ENCODE peak calls at places on chromosomes 2 and 18, in five cellular contexts. One of them, this sample, is unnamed.

GRCh38 chr18:23227729-23228075 is 92.4 kb downstream of the CABLES1 start:
- DNase-seq in hepatocyte: no peak
- DNase-seq in skeletal muscle cell: no peak
- DNase-seq in tibial artery: no peak
- DNase-seq in left kidney: peak
- DNase-seq in this sample: peak

GRCh38 chr2:199581504-199581903 is 123.8 kb upstream of the SATB2 start:
- DNase-seq in hepatocyte: no peak
- DNase-seq in skeletal muscle cell: no peak
- DNase-seq in tibial artery: no peak
- DNase-seq in left kidney: no peak
- DNase-seq in this sample: peak

GRCh38 chr2:36918307-36918706 is 48.0 kb downstream of the STRN start:
- DNase-seq in hepatocyte: no peak
- DNase-seq in skeletal muscle cell: no peak
- DNase-seq in tibial artery: no peak
- DNase-seq in left kidney: no peak
- DNase-seq in this sample: no peak

GRCh38 chr2:68784191-68784590 is 49.6 kb downstream of the ARHGAP25 start:
- DNase-seq in hepatocyte: no peak
- DNase-seq in skeletal muscle cell: no peak
- DNase-seq in tibial artery: no peak
- DNase-seq in left kidney: no peak
- DNase-seq in this sample: no peak

GRCh38 chr2:12556762-12557161 is 160.0 kb upstream of the TRIB2 start:
- DNase-seq in hepatocyte: peak
- DNase-seq in skeletal muscle cell: peak
- DNase-seq in tibial artery: no peak
- DNase-seq in left kidney: no peak
- DNase-seq in this sample: no peak

GRCh38 chr2:120818441-120818920 is 82.8 kb downstream of the GLI2 start:
- DNase-seq in hepatocyte: no peak
- DNase-seq in skeletal muscle cell: peak
- DNase-seq in tibial artery: peak
- DNase-seq in left kidney: no peak
- DNase-seq in this sample: no peak

GRCh38 chr2:144370937-144371584 is 148.9 kb downstream of the ZEB2 start:
- DNase-seq in hepatocyte: no peak
- DNase-seq in skeletal muscle cell: no peak
- DNase-seq in tibial artery: no peak
- DNase-seq in left kidney: no peak
- DNase-seq in this sample: no peak

GRCh38 chr18:34947711-34948125 is 93.5 kb upstream of the MAPRE2 start:
- DNase-seq in hepatocyte: no peak
- DNase-seq in skeletal muscle cell: peak
- DNase-seq in tibial artery: no peak
- DNase-seq in left kidney: no peak
- DNase-seq in this sample: no peak

GRCh38 chr2:183089192-183089851 is 10.8 kb downstream of the DUSP19 start:
- DNase-seq in hepatocyte: no peak
- DNase-seq in skeletal muscle cell: no peak
- DNase-seq in tibial artery: no peak
- DNase-seq in left kidney: no peak
- DNase-seq in this sample: peak

GRCh38 chr18:35457140-35457704 is 40.5 kb downstream of the INO80C start:
- DNase-seq in hepatocyte: no peak
- DNase-seq in skeletal muscle cell: no peak
- DNase-seq in tibial artery: no peak
- DNase-seq in left kidney: no peak
- DNase-seq in this sample: peak

GRCh38 chr18:74896390-74896991 is 298.8 kb downstream of the ZNF407 start:
- DNase-seq in hepatocyte: peak
- DNase-seq in skeletal muscle cell: no peak
- DNase-seq in tibial artery: no peak
- DNase-seq in left kidney: peak
- DNase-seq in this sample: peak

GRCh38 chr18:36947820-36948348 is 119.0 kb downstream of the KIAA1328 start:
- DNase-seq in hepatocyte: no peak
- DNase-seq in skeletal muscle cell: no peak
- DNase-seq in tibial artery: no peak
- DNase-seq in left kidney: peak
- DNase-seq in this sample: no peak

GRCh38 chr2:136242687-136243277 is 124.8 kb upstream of the CXCR4 start:
- DNase-seq in hepatocyte: no peak
- DNase-seq in skeletal muscle cell: no peak
- DNase-seq in tibial artery: no peak
- DNase-seq in left kidney: no peak
- DNase-seq in this sample: peak

GRCh38 chr2:68812256-68812655 is 58.9 kb downstream of the BMP10 start:
- DNase-seq in hepatocyte: no peak
- DNase-seq in skeletal muscle cell: no peak
- DNase-seq in tibial artery: no peak
- DNase-seq in left kidney: no peak
- DNase-seq in this sample: no peak

GRCh38 chr2:30664761-30665358 is 142.4 kb downstream of the CAPN13 start:
- DNase-seq in hepatocyte: peak
- DNase-seq in skeletal muscle cell: peak
- DNase-seq in tibial artery: peak
- DNase-seq in left kidney: no peak
- DNase-seq in this sample: no peak

GRCh38 chr18:60875957-60876507 is 457.2 kb upstream of the CDH20 start:
- DNase-seq in hepatocyte: no peak
- DNase-seq in skeletal muscle cell: no peak
- DNase-seq in tibial artery: no peak
- DNase-seq in left kidney: no peak
- DNase-seq in this sample: no peak

GRCh38 chr2:100254646-100255210 is 67.6 kb downstream of the LONRF2 start:
- DNase-seq in hepatocyte: no peak
- DNase-seq in skeletal muscle cell: no peak
- DNase-seq in tibial artery: no peak
- DNase-seq in left kidney: no peak
- DNase-seq in this sample: no peak

GRCh38 chr2:9740382-9741040 is 102.8 kb upstream of the TAF1B start:
- DNase-seq in hepatocyte: no peak
- DNase-seq in skeletal muscle cell: no peak
- DNase-seq in tibial artery: no peak
- DNase-seq in left kidney: no peak
- DNase-seq in this sample: no peak

GRCh38 chr2:74206180-74206688 is 7.8 kb downstream of the MTHFD2 start:
- DNase-seq in hepatocyte: peak
- DNase-seq in skeletal muscle cell: peak
- DNase-seq in tibial artery: no peak
- DNase-seq in left kidney: no peak
- DNase-seq in this sample: peak

GRCh38 chr2:130845507-130846085 is 8.9 kb downstream of the ARHGEF4 start:
- DNase-seq in hepatocyte: no peak
- DNase-seq in skeletal muscle cell: no peak
- DNase-seq in tibial artery: no peak
- DNase-seq in left kidney: no peak
- DNase-seq in this sample: no peak

GRCh38 chr2:111975053-111975552 is 76.7 kb downstream of the MERTK start:
- DNase-seq in hepatocyte: peak
- DNase-seq in skeletal muscle cell: peak
- DNase-seq in tibial artery: peak
- DNase-seq in left kidney: no peak
- DNase-seq in this sample: peak

GRCh38 chr2:237282568-237283128 is 131.3 kb downstream of the COL6A3 start:
- DNase-seq in hepatocyte: no peak
- DNase-seq in skeletal muscle cell: no peak
- DNase-seq in tibial artery: no peak
- DNase-seq in left kidney: no peak
- DNase-seq in this sample: no peak

GRCh38 chr2:165691615-165692014 is 102.4 kb downstream of the GALNT3 start:
- DNase-seq in hepatocyte: peak
- DNase-seq in skeletal muscle cell: peak
- DNase-seq in tibial artery: peak
- DNase-seq in left kidney: no peak
- DNase-seq in this sample: no peak

GRCh38 chr2:7427293-7428060 is 510.3 kb downstream of the RNF144A start:
- DNase-seq in hepatocyte: peak
- DNase-seq in skeletal muscle cell: peak
- DNase-seq in tibial artery: no peak
- DNase-seq in left kidney: peak
- DNase-seq in this sample: peak

GRCh38 chr2:23900927-23901322 is 26.0 kb downstream of the ATAD2B start:
- DNase-seq in hepatocyte: peak
- DNase-seq in skeletal muscle cell: peak
- DNase-seq in tibial artery: no peak
- DNase-seq in left kidney: no peak
- DNase-seq in this sample: peak

GRCh38 chr18:39653221-39653620 is 2087.6 kb upstream of the CELF4 start:
- DNase-seq in hepatocyte: no peak
- DNase-seq in skeletal muscle cell: no peak
- DNase-seq in tibial artery: no peak
- DNase-seq in left kidney: no peak
- DNase-seq in this sample: no peak

GRCh38 chr2:85353876-85354285 is 447 bp downstream of the RETSAT start:
- DNase-seq in hepatocyte: peak
- DNase-seq in skeletal muscle cell: no peak
- DNase-seq in tibial artery: no peak
- DNase-seq in left kidney: no peak
- DNase-seq in this sample: peak

GRCh38 chr2:71358931-71359671 is 27.5 kb downstream of the ZNF638 start:
- DNase-seq in hepatocyte: no peak
- DNase-seq in skeletal muscle cell: peak
- DNase-seq in tibial artery: no peak
- DNase-seq in left kidney: no peak
- DNase-seq in this sample: no peak

GRCh38 chr2:39913648-39914456 is 134.8 kb upstream of the THUMPD2 start:
- DNase-seq in hepatocyte: peak
- DNase-seq in skeletal muscle cell: peak
- DNase-seq in tibial artery: no peak
- DNase-seq in left kidney: peak
- DNase-seq in this sample: peak

GRCh38 chr2:238225911-238226697 is 13.7 kb downstream of the HES6 start:
- DNase-seq in hepatocyte: no peak
- DNase-seq in skeletal muscle cell: no peak
- DNase-seq in tibial artery: no peak
- DNase-seq in left kidney: no peak
- DNase-seq in this sample: no peak